ENCODE peak calls at places on chromosomes 13 and 19, in five cellular contexts. F is hepatocyte; J is PC-3; A is naive thymus-derived CD4-positive, alpha-beta T cell; Q is psoas muscle. S is an unnamed sample.

GRCh38 chr19:14978377-14978776 is 1.3 kb downstream of the SLC1A6 start:
- DNase-seq in F (no peak), J (no peak), A (no peak), Q (no peak), S (no peak)

GRCh38 chr19:11451942-11452813 is 16.7 kb downstream of the PRKCSH start:
- DNase-seq in F (no peak), J (no peak), A (no peak), Q (no peak), S (no peak)

GRCh38 chr19:16078311-16078758 is 2.0 kb downstream of the TPM4 start:
- DNase-seq in F (no peak), J (peak; percentile 67), A (peak; percentile 30), Q (no peak), S (no peak)

GRCh38 chr19:12064266-12065099 is at the start of gene ZNF844:
- DNase-seq in F (peak; percentile 96), J (peak; percentile 89), A (peak; percentile 77), Q (peak; percentile 97), S (peak; percentile 49)

GRCh38 chr13:80858131-80858530 is 517.2 kb upstream of the SPRY2 start:
- DNase-seq in F (no peak), J (no peak), A (no peak), Q (no peak), S (no peak)

GRCh38 chr19:40139533-40140287 is 49.0 kb upstream of the ZNF780A start:
- DNase-seq in F (peak; percentile 67), J (peak; percentile 65), A (peak; percentile 58), Q (no peak), S (no peak)

GRCh38 chr13:94480672-94481145 is 1.2 kb upstream of the DCT start:
- DNase-seq in F (peak; percentile 10), J (no peak), A (no peak), Q (peak; percentile 45), S (no peak)

GRCh38 chr13:67229438-67230242 is 496 bp downstream of the PCDH9 start:
- DNase-seq in F (peak; percentile 12), J (peak; percentile 6), A (peak; percentile 9), Q (no peak), S (no peak)

GRCh38 chr19:34428549-34429285 is 536 bp downstream of the UBA2 start:
- DNase-seq in F (peak; percentile 58), J (peak; percentile 9), A (no peak), Q (peak; percentile 52), S (no peak)

DNA sequence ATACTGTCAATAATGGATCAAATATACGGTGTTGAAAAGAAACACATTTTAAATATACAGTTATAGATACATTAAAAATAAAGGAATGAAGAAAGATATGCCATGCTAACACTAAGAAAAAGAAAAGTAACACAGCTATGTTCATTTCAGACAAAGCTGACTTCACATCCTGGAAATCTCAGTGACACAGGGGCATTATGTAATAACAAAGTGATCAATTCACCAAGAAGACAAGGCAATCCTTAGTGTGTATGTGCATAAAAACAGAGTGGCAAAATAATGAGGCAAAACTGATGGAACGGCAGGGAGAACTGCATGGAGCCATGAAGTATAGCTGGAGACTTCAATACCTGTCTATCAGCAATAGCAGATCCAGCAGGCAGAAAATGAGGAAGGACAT is 13.1 kb downstream of the ZNF14 start:
- DNase-seq in F (no peak), J (no peak), A (peak; percentile 28), Q (no peak), S (no peak)
- H3K9me3 ChIP-seq in F (peaks cover 66% of the 10 kb centered on the region), J (peaks cover 55% of the 10 kb centered on the region), A (peaks cover 27% of the 10 kb centered on the region), Q (peaks cover 79% of the 10 kb centered on the region), S (peaks cover 38% of the 10 kb centered on the region)

DNA sequence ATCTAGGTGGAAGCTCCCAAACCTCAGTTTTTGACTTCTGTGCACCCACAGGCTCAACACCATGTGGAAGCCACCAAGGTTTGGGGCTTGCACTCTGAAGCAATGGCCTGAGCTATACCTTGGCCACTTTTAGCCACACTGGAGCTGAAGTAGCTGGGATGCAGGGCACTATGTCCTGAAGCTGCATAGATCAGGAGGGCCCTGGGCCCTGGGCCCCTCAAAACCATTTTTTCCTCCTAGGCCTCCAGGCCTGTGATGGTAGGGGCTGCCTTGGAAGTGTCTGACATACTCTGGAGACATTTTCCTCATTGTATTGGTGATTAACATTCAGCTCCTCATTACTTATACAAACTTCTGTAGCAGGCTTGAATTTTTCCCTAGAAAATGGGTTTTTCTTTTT is 273.7 kb downstream of the FGF9 start:
- DNase-seq in F (no peak), J (no peak), A (no peak), Q (no peak), S (no peak)
- H3K9me3 ChIP-seq in F (no peaks in the 10 kb centered on the region), J (no peaks in the 10 kb centered on the region), A (no peaks in the 10 kb centered on the region), Q (no peaks in the 10 kb centered on the region), S (no peaks in the 10 kb centered on the region)

DNA sequence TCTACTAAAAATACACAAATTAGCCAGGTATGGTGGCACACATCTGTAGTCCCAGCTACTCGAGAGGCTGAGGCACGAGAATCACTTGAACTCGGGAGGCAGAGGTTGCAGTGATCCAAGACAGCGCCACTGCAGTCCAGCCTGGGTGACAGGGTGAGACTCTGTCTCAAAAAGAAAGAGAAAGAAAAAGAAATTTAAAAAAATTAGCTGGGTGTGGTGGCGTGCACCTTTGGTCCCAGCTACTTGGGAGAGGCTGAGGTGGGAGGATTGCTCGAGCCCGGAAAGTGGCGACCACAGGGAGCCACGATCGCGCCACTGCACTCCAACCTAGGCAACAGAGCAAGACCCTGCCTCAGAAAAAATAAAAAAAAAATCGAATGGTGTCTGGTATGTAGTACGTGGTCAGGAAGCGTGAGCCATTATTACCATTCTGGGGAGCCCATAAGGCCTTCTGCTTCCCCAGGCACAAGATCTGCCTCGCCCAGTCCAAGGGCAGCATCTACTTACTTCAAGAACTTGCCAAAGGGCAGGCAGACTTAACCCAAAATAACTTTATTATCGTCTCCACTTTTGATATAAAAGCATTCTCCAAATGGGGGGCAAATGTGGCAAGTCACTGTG is 12.4 kb downstream of the CCL25 start:
- DNase-seq in F (no peak), J (no peak), A (no peak), Q (no peak), S (no peak)
- H3K9me3 ChIP-seq in F (peaks cover 4% of the 10 kb centered on the region), J (no peaks in the 10 kb centered on the region), A (no peaks in the 10 kb centered on the region), Q (peaks cover 9% of the 10 kb centered on the region), S (peaks cover 3% of the 10 kb centered on the region)

GRCh38 chr19:58123354-58123753 is 25.3 kb upstream of the ZSCAN18 start:
- DNase-seq in F (no peak), J (no peak), A (no peak), Q (no peak), S (no peak)
- H3K9me3 ChIP-seq in F (peaks cover 34% of the 10 kb centered on the region), J (peaks cover 77% of the 10 kb centered on the region), A (peaks cover 19% of the 10 kb centered on the region), Q (peaks cover 93% of the 10 kb centered on the region), S (peaks cover 55% of the 10 kb centered on the region)

GRCh38 chr19:6996810-6997209 is 24.4 kb downstream of the MBD3L2B start:
- DNase-seq in F (no peak), J (no peak), A (no peak), Q (no peak), S (no peak)
- H3K9me3 ChIP-seq in F (no peaks in the 10 kb centered on the region), J (no peaks in the 10 kb centered on the region), A (no peaks in the 10 kb centered on the region), Q (no peaks in the 10 kb centered on the region), S (no peaks in the 10 kb centered on the region)

S was measured in T-helper 17 cell.